ENCODE peak calls at places on chromosomes 6 and 20, in six cellular contexts. H is body of pancreas; G is Peyer's patch; K is A673; E is HCT116; X is CD8-positive, alpha-beta T cell. L is an unnamed sample. For H3K4me1 and H3K36me3, the result is how much of the 10 kb centered on the place peaks cover.

GRCh38 chr6:84498905-84499304 is 265.5 kb downstream of the TBX18 start:
- DNase-seq in X (no peak), K (no peak), G (no peak), H (no peak), E (no peak), L (no peak)

GRCh38 chr20:20897922-20898321 is 185.5 kb upstream of the RALGAPA2 start:
- DNase-seq in X (no peak), H (no peak), K (no peak), E (no peak), G (no peak), L (no peak)

GRCh38 chr20:1242530-1242929 is 16.7 kb downstream of the RAD21L1 start:
- DNase-seq in K (no peak), G (no peak), H (no peak), X (no peak), E (no peak), L (no peak)

GRCh38 chr6:18141805-18142590 is 12.9 kb downstream of the TPMT start:
- DNase-seq in K (peak), G (no peak), X (no peak), H (no peak), E (no peak), L (no peak)

GRCh38 chr20:51946581-51946980 is 144.3 kb upstream of the SALL4 start:
- DNase-seq in E (no peak), X (no peak), H (no peak), G (no peak), K (no peak), L (no peak)

GRCh38 chr6:138007014-138007472 is 100.2 kb downstream of the PERP start:
- DNase-seq in K (peak), E (peak), G (no peak), X (peak), H (peak), L (peak)

GRCh38 chr6:43856005-43856765 is 86.2 kb downstream of the VEGFA start:
- DNase-seq in E (peak), K (no peak), X (no peak), G (no peak), H (peak), L (peak)

GRCh38 chr6:10431423-10432164 is 16.7 kb upstream of the TFAP2A start:
- DNase-seq in G (no peak), H (no peak), E (no peak), K (no peak), X (no peak), L (no peak)

GRCh38 chr20:62408055-62408454 is 970 bp upstream of the CABLES2 start:
- DNase-seq in X (no peak), H (no peak), G (no peak), K (no peak), E (no peak), L (peak)

GRCh38 chr20:62410742-62411478 is 3.8 kb upstream of the CABLES2 start:
- DNase-seq in G (no peak), K (no peak), H (no peak), E (no peak), X (no peak), L (peak)

GRCh38 chr20:62409935-62410741 is 3.1 kb upstream of the CABLES2 start:
- DNase-seq in G (peak), H (peak), E (no peak), K (peak), X (peak), L (peak)

GRCh38 chr20:62408640-62409039 is 1.6 kb upstream of the CABLES2 start:
- DNase-seq in X (no peak), K (no peak), E (no peak), G (no peak), H (no peak), L (no peak)

DNA sequence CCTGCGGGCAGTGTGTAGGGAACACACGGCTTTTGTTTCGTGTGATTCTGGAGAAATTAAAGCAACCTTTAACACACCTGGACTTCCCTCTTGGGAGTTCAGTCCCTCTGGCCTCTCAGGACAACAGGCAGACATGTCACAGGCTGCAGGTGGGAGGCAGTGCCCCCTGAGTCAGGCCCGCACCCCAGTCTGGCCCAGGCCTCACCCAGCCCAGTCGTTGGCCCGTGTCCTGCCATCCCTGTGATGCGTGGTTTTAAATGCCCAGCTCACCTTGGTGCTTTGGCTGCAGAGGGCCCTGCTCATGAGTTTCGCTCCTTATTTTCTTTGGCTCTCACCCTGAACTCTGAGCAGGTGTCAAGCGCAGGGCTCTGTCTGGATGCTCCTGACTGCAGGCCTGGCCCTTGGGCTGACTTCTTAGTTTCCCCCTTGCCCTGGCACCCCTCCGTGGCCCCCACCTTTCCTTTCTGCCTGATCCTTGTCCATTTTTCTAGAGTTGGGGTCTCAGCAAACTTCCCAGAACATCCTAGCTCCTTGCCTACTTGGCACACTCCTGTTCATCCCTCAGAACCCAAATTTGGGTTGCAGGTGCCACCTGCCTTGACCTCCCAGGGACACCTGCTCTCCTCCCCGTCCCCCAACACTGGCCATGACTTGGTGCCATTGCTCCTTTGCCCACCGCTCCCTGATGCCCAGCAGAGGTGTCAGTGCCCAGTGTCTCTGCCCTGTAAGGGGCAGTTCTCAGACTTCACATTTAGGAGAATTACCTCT is 2.2 kb upstream of the CABLES2 start:
- DNase-seq in X (no peak), G (no peak), E (no peak), K (no peak), H (no peak), L (no peak)
- H3K4me1 ChIP-seq in X (under half), G (half or more), E (under half), K (under half), H (under half), L (half or more)

DNA sequence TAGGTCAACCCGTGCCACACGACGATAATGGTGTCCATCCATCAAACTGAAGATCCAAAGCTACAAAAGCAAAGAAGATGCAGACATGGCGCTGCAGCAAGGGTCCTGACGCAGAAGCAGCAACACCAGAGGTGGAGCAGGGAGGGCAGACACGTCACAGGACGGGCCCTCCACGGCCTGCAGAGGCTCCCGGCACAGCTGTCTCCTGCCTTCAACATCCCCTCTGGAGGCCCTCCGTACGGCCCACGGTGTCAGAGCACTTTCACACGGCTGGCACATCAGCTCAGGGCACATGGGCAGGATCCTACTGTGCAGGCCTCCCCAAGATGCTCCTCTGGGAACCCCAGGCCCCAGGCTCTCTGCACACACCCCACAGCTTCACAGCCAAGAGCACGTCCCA is 37.6 kb downstream of the WDR27 start:
- DNase-seq in G (no peak), H (no peak), X (no peak), E (no peak), K (no peak), L (no peak)
- H3K36me3 ChIP-seq in G (under half), H (under half), X (under half), E (under half), K (under half), L (under half)

DNA sequence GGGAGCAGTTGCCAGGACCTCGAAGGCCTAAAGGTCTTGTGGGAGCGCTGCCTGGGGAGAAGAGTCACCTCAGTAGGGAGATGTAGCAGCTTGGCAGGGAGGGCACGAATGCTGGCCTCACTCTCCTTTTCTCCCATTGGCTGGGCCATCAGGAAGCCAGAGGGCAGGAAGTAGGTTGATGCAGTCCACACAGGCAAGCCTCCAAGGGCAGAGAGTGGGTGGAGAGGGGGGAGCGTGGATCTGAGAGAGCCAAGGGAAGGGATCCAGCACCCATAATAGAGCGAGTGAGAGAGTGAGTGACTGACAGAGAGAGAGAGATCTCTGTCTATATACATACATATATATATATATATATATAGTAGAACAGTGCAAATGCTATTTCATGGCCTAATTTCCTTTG is 215.3 kb upstream of the LRFN2 start:
- DNase-seq in E (no peak), G (no peak), K (no peak), X (no peak), H (no peak), L (no peak)
- TF ChIP-seq CTCF in E (no peak), G (no peak), K (no peak), X (no peak), H (no peak), L (no peak)

DNA sequence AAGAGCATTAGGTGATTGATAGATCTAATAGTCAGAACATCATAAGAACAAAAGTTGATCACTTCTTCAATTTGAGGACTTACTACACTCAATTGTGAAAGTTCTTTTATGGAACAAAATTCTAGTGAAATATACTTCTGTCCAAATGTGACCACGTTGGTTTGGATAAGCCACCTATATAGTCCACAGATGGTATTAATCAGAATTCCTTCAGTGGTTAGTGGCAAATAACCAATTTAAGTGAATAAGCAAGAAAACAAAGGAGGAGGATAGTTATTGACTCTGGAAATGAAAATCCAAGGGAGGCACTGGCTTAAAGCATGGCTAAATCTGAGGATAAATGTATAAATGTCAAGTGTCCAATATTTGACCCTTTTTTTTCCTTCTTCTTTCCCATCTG is 268.5 kb upstream of the MARCKS start:
- DNase-seq in E (no peak), G (no peak), H (no peak), K (no peak), X (no peak), L (no peak)
- H3K4me1 ChIP-seq in E (under half), G (under half), H (under half), K (under half), X (under half), L (under half)

GRCh38 chr6:7604506-7604905 is 14.5 kb downstream of the SNRNP48 start:
- DNase-seq in G (no peak), E (no peak), H (no peak), K (no peak), X (no peak), L (no peak)
- H3K36me3 ChIP-seq in G (under half), E (half or more), H (under half), K (half or more), X (half or more), L (under half)

L was measured in mucosa of descending colon.